ENCODE peak calls at places on chromosome 21, in ten cellular contexts. J is endothelial cell of umbilical vein, A is prostate gland, I is esophagus muscularis mucosa, U is stomach, C is spleen, B is HepG2, W is sigmoid colon, Y is suprapubic skin, T is breast epithelium. P is an unnamed sample.

GRCh38 chr21:41877901-41878830 is 978 bp downstream of the PRDM15 start:
- DNase-seq in J (peak; percentile 55), A (no peak), I (no peak), U (peak; percentile 54), C (peak; percentile 89), B (no peak), W (no peak), Y (no peak), T (peak; percentile 32), P (peak; percentile 61)

GRCh38 chr21:34642211-34643075 is 26.4 kb upstream of the CLIC6 start:
- DNase-seq in J (no peak), A (no peak), I (no peak), U (no peak), C (no peak), B (no peak), W (no peak), Y (no peak), T (no peak), P (no peak)

GRCh38 chr21:40546657-40547056 is 300.3 kb downstream of the DSCAM start:
- DNase-seq in J (no peak), A (no peak), I (no peak), U (no peak), C (no peak), B (no peak), W (no peak), Y (no peak), T (no peak), P (no peak)

GRCh38 chr21:38544681-38545080 is 46.4 kb upstream of the ERG start:
- DNase-seq in J (no peak), A (no peak), I (no peak), U (no peak), C (no peak), B (no peak), W (no peak), Y (no peak), T (no peak), P (no peak)

GRCh38 chr21:39867198-39867650 is at the start of gene PCP4:
- DNase-seq in J (no peak), A (peak; percentile 58), I (no peak), U (peak; percentile 48), C (no peak), B (peak; percentile 7), W (peak; percentile 83), Y (no peak), T (peak; percentile 53), P (peak; percentile 45)

GRCh38 chr21:42653492-42654061 is at the start of gene PDE9A:
- DNase-seq in J (no peak), A (peak; percentile 52), I (no peak), U (no peak), C (peak; percentile 76), B (no peak), W (no peak), Y (no peak), T (no peak), P (peak; percentile 55)

GRCh38 chr21:15000076-15000475 is 64.7 kb downstream of the NRIP1 start:
- DNase-seq in J (no peak), A (no peak), I (no peak), U (no peak), C (no peak), B (no peak), W (no peak), Y (no peak), T (no peak), P (no peak)

GRCh38 chr21:36945496-36946138 is 20.9 kb downstream of the HLCS start:
- DNase-seq in J (no peak), A (no peak), I (no peak), U (no peak), C (no peak), B (no peak), W (no peak), Y (no peak), T (no peak), P (no peak)

GRCh38 chr21:38908537-38908936 is 102.8 kb downstream of the ETS2 start:
- DNase-seq in J (no peak), A (no peak), I (no peak), U (no peak), C (no peak), B (no peak), W (no peak), Y (no peak), T (no peak), P (no peak)

GRCh38 chr21:42737969-42738590 is 84.7 kb downstream of the PDE9A start:
- DNase-seq in J (peak; percentile 25), A (no peak), I (no peak), U (peak; percentile 72), C (peak; percentile 87), B (peak; percentile 89), W (peak; percentile 88), Y (no peak), T (peak; percentile 42), P (peak; percentile 78)

GRCh38 chr21:14957836-14958235 is 107.0 kb downstream of the NRIP1 start:
- DNase-seq in J (no peak), A (no peak), I (no peak), U (no peak), C (no peak), B (no peak), W (no peak), Y (no peak), T (no peak), P (no peak)

GRCh38 chr21:22961248-22961647 is 1963.0 kb downstream of the NCAM2 start:
- DNase-seq in J (no peak), A (no peak), I (no peak), U (no peak), C (no peak), B (no peak), W (no peak), Y (no peak), T (no peak), P (no peak)

GRCh38 chr21:37193676-37194075 is 73.5 kb downstream of the VPS26C start:
- DNase-seq in J (no peak), A (no peak), I (no peak), U (no peak), C (no peak), B (no peak), W (no peak), Y (no peak), T (no peak), P (no peak)

GRCh38 chr21:42827588-42827987 is 51.8 kb downstream of the WDR4 start:
- DNase-seq in J (no peak), A (no peak), I (no peak), U (no peak), C (no peak), B (no peak), W (no peak), Y (no peak), T (no peak), P (no peak)

GRCh38 chr21:38646213-38646837 is 148.0 kb upstream of the ERG start:
- DNase-seq in J (no peak), A (no peak), I (no peak), U (no peak), C (no peak), B (no peak), W (no peak), Y (no peak), T (no peak), P (no peak)

GRCh38 chr21:33116669-33117267 is 46.8 kb downstream of the OLIG1 start:
- DNase-seq in J (no peak), A (no peak), I (no peak), U (no peak), C (no peak), B (no peak), W (peak; percentile 29), Y (no peak), T (no peak), P (no peak)

GRCh38 chr21:31857096-31857495 is 15.7 kb upstream of the HUNK start:
- DNase-seq in J (no peak), A (no peak), I (peak; percentile 21), U (no peak), C (no peak), B (no peak), W (no peak), Y (no peak), T (no peak), P (no peak)

GRCh38 chr21:34885125-34885524 is 164.0 kb downstream of the RUNX1 start:
- DNase-seq in J (peak; percentile 48), A (no peak), I (peak; percentile 77), U (no peak), C (no peak), B (no peak), W (no peak), Y (no peak), T (no peak), P (no peak)

GRCh38 chr21:15121655-15122120 is 56.9 kb upstream of the NRIP1 start:
- DNase-seq in J (peak; percentile 61), A (no peak), I (no peak), U (peak; percentile 52), C (no peak), B (peak; percentile 79), W (no peak), Y (no peak), T (no peak), P (no peak)

GRCh38 chr21:26003428-26003827 is 167.1 kb downstream of the APP start:
- DNase-seq in J (no peak), A (no peak), I (no peak), U (no peak), C (no peak), B (no peak), W (no peak), Y (no peak), T (no peak), P (no peak)
- TF ChIP-seq POLR2AphosphoS5 in J (no peak), A (no peak), I (no peak), U (no peak), C (no peak), B (no peak), W (no peak), Y (no peak), T (no peak), P (no peak)

GRCh38 chr21:45325206-45326168 is 37.8 kb upstream of the POFUT2 start:
- DNase-seq in J (no peak), A (no peak), I (no peak), U (no peak), C (peak; percentile 71), B (no peak), W (peak; percentile 63), Y (no peak), T (no peak), P (no peak)
- TF ChIP-seq POLR2A in J (no peak), A (no peak), I (no peak), U (no peak), C (no peak), B (no peak), W (no peak), Y (no peak), T (no peak), P (no peak)

GRCh38 chr21:26766826-26767325 is 78.3 kb downstream of the ADAMTS1 start:
- DNase-seq in J (no peak), A (no peak), I (no peak), U (no peak), C (no peak), B (no peak), W (no peak), Y (no peak), T (no peak), P (no peak)

GRCh38 chr21:26773058-26773457 is 72.2 kb downstream of the ADAMTS1 start:
- DNase-seq in J (no peak), A (no peak), I (no peak), U (no peak), C (no peak), B (no peak), W (no peak), Y (no peak), T (no peak), P (no peak)

GRCh38 chr21:26769613-26770188 is 75.5 kb downstream of the ADAMTS1 start:
- DNase-seq in J (peak; percentile 43), A (no peak), I (no peak), U (no peak), C (no peak), B (no peak), W (no peak), Y (no peak), T (no peak), P (no peak)
- TF ChIP-seq CTCF in J (peak; percentile 24), A (peak; percentile 51), I (peak; percentile 71), U (peak; percentile 42), C (no peak), B (peak; percentile 7), W (peak; percentile 58), Y (peak; percentile 10), T (peak; percentile 11), P (peak; percentile 56)

GRCh38 chr21:30718239-30718909 is at the start of gene KRTAP21-3:
- DNase-seq in J (no peak), A (no peak), I (no peak), U (no peak), C (no peak), B (no peak), W (no peak), Y (no peak), T (no peak), P (no peak)
- TF ChIP-seq POLR2AphosphoS5 in J (no peak), A (no peak), I (no peak), U (no peak), C (no peak), B (no peak), W (no peak), Y (no peak), T (no peak), P (no peak)

P was measured in transverse colon.